ENCODE peak calls at places on chromosomes 13 and 19, in ten cellular contexts. C, M, L, Y, W, Q, P, X, H and V are unnamed samples.

GRCh38 chr13:72694314-72694713 is 33.1 kb downstream of the MZT1 start:
- DNase-seq in C (no peak), M (no peak), L (no peak), Y (no peak), W (peak; percentile 15), Q (no peak), P (no peak), X (no peak), H (no peak), V (no peak)

GRCh38 chr19:1725100-1726064 is 27.9 kb upstream of the ONECUT3 start:
- DNase-seq in C (peak; percentile 52), M (peak; percentile 86), L (peak; percentile 49), Y (no peak), W (peak; percentile 65), Q (peak; percentile 91), P (peak; percentile 75), X (no peak), H (no peak), V (no peak)

GRCh38 chr19:35710784-35711723 is 6.7 kb downstream of the ZBTB32 start:
- DNase-seq in C (no peak), M (no peak), L (no peak), Y (no peak), W (no peak), Q (no peak), P (no peak), X (no peak), H (no peak), V (no peak)

GRCh38 chr13:42798118-42798517 is 16.7 kb downstream of the FAM216B start:
- DNase-seq in C (no peak), M (no peak), L (no peak), Y (no peak), W (no peak), Q (no peak), P (no peak), X (no peak), H (no peak), V (no peak)

GRCh38 chr19:29245221-29245620 is 32.3 kb upstream of the UQCRFS1 start:
- DNase-seq in C (no peak), M (no peak), L (no peak), Y (no peak), W (peak; percentile 10), Q (no peak), P (no peak), X (no peak), H (no peak), V (no peak)

GRCh38 chr13:75423383-75423782 is 58.6 kb downstream of the TBC1D4 start:
- DNase-seq in C (no peak), M (no peak), L (no peak), Y (no peak), W (no peak), Q (no peak), P (no peak), X (no peak), H (no peak), V (no peak)

GRCh38 chr13:72864142-72865035 is 82.5 kb downstream of the PIBF1 start:
- DNase-seq in C (no peak), M (no peak), L (no peak), Y (no peak), W (no peak), Q (no peak), P (no peak), X (no peak), H (no peak), V (no peak)

GRCh38 chr13:65638572-65639168 is 1591.5 kb downstream of the PCDH9 start:
- DNase-seq in C (no peak), M (no peak), L (no peak), Y (no peak), W (peak; percentile 79), Q (peak; percentile 4), P (no peak), X (no peak), H (no peak), V (no peak)

DNA sequence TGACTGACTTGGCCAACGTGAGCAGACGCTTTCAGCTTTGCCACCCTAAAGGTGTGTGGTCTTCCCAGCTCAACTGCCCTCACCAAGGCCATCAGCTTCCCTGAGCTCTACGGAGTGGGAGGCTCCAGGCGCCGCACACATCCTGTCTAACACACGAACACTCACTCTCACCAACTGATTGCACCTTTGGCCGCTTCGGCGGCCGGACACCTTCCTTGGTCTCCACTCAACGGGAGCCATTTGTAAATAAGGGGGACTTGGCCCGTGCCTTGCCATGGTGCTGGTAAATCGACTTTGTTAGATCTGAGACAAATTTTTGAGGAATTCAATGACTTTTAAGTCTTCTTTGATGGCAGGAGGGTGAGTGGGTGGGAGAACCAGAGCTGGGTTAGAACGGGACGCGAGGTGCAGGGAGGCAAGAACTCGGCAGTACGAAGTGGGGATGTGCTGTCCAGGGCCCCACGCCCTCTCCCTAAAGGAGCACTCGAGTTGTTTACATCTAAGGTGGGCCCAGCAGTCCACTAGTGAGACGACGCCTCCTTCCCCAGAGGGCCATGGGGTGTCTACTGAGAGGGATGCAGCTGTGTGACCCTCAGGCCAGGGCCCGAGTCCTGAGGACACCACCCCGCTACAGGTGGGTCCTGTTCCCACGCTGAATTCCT is 4.4 kb downstream of the C13orf46 start:
- DNase-seq in C (peak; percentile 7), M (peak; percentile 51), L (no peak), Y (no peak), W (no peak), Q (no peak), P (peak; percentile 57), X (no peak), H (no peak), V (no peak)
- H3K27ac ChIP-seq in C (no peak overlapping the region), M (no peak overlapping the region), L (peak overlapping the region; percentile 96), Y (no peak overlapping the region), W (no peak overlapping the region), Q (peak overlapping the region; percentile 97), P (peak overlapping the region; percentile 74), X (no peak overlapping the region), H (no peak overlapping the region), V (no peak overlapping the region)

GRCh38 chr13:26956532-26957142 is 196.1 kb upstream of the GPR12 start:
- DNase-seq in C (no peak), M (no peak), L (no peak), Y (no peak), W (no peak), Q (no peak), P (no peak), X (no peak), H (no peak), V (no peak)

GRCh38 chr13:26957163-26957562 is 196.6 kb upstream of the GPR12 start:
- DNase-seq in C (no peak), M (no peak), L (no peak), Y (no peak), W (no peak), Q (no peak), P (no peak), X (no peak), H (no peak), V (no peak)

GRCh38 chr13:26952551-26953138 is 192.1 kb upstream of the GPR12 start:
- DNase-seq in C (no peak), M (no peak), L (no peak), Y (no peak), W (no peak), Q (no peak), P (no peak), X (no peak), H (no peak), V (no peak)

GRCh38 chr13:26953273-26953672 is 192.7 kb upstream of the GPR12 start:
- DNase-seq in C (no peak), M (no peak), L (no peak), Y (no peak), W (no peak), Q (no peak), P (no peak), X (no peak), H (no peak), V (no peak)

DNA sequence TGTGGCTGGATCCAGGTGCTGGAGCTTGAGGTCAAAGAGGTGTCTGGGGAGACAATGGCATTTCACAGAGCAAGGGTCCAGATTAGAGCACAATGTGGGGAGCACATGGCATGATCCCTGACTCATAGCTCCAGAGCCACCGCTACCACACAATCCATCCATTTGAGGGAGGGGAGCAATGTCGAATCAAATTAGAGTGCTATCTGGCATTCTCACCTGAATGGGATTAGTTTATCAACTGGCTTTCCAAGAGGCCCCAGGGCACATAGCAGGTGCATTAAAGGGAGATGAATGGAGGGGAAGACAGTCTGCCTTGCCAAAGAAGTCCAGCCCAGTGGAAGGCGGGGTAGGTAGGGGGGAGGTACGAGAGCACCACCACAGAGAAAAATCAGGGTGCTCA is 194.4 kb upstream of the GPR12 start:
- DNase-seq in C (no peak), M (no peak), L (no peak), Y (no peak), W (no peak), Q (no peak), P (no peak), X (no peak), H (no peak), V (no peak)
- H3K27ac ChIP-seq in C (no peak overlapping the region), M (no peak overlapping the region), L (no peak overlapping the region), Y (no peak overlapping the region), W (no peak overlapping the region), Q (no peak overlapping the region), P (no peak overlapping the region), X (no peak overlapping the region), H (no peak overlapping the region), V (no peak overlapping the region)

GRCh38 chr13:38685974-38686571 is 804 bp upstream of the FREM2 start:
- DNase-seq in C (no peak), M (no peak), L (peak; percentile 25), Y (no peak), W (peak; percentile 15), Q (peak; percentile 17), P (peak; percentile 66), X (no peak), H (no peak), V (no peak)

GRCh38 chr13:38687246-38688229 is 661 bp downstream of the FREM2 start:
- DNase-seq in C (no peak), M (peak; percentile 40), L (peak; percentile 19), Y (no peak), W (peak; percentile 12), Q (peak; percentile 13), P (peak; percentile 81), X (no peak), H (no peak), V (no peak)

GRCh38 chr13:38680912-38681311 is 6.0 kb upstream of the FREM2 start:
- DNase-seq in C (no peak), M (no peak), L (no peak), Y (no peak), W (no peak), Q (no peak), P (no peak), X (no peak), H (no peak), V (no peak)

GRCh38 chr13:38686635-38687245 is at the start of gene FREM2:
- DNase-seq in C (no peak), M (peak; percentile 28), L (peak; percentile 77), Y (no peak), W (peak; percentile 13), Q (peak; percentile 53), P (peak; percentile 80), X (no peak), H (no peak), V (no peak)

DNA sequence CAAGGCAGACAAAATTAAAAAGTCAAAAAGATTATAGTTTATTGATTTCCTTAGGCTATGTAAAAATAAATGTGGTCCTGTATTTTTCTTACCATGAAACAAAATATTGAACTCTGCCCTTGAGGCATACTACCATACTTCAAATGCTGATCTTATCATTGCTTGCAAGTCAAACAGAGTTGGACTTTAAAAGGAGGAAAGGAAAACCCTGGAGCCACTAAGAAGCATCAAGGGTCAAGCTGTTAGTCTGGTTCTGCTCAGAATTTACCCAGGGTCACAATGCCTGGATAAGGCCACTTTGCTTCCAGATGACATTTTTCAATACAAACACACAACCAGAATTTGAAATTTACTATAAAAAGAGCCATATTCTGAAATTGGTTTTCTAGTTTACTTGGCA is 2.2 kb upstream of the FREM2 start:
- DNase-seq in C (no peak), M (no peak), L (no peak), Y (no peak), W (no peak), Q (no peak), P (no peak), X (no peak), H (no peak), V (no peak)
- H3K27ac ChIP-seq in C (no peak overlapping the region), M (no peak overlapping the region), L (no peak overlapping the region), Y (no peak overlapping the region), W (no peak overlapping the region), Q (no peak overlapping the region), P (no peak overlapping the region), X (no peak overlapping the region), H (no peak overlapping the region), V (no peak overlapping the region)

DNA sequence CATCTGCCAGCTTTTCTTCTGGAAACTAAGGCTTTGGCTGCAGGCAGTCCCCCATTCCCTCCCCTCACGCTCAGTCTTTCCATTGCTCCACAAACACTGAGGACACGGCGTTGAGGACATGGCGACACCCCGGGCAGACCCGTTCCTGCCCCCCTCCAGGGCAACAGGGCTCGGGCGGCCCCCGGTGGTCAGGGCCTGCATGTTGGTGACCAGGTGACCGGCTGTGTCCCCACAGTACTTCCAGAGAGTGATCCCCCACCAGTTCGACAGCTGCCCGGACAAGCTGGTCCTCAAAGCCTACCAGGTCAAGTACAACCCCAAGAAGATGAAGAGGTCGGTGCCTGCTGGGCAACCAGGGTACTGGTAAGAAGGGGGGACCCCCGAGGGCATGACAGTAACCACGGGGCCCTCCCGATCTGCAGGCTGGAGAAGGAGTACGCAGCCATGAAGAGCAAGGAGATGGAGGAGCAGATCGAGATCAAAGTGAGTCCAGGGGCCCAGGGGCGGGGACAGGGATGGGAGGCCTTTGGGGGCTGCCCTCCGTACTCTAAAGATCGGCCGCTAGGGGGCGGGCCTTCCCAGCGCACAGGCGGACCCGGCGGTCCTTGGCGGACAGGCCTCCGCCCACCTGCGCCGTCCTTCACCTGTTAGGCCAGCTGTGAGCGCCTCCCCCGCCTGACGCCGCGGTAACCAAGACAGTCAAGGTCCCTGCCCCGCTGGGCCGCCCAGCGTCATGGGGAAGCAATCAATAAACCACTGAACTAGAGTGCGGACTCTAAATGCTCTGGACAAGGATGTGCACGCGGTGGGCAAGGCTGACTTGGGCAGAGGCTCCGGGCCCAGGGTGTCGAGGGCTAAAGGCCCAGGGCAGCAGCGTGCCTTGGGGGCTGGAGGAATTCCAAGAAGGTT is 21.1 kb downstream of the PRR36 start:
- DNase-seq in C (peak; percentile 54), M (peak; percentile 84), L (peak; percentile 94), Y (no peak), W (peak; percentile 66), Q (peak; percentile 74), P (peak; percentile 94), X (no peak), H (peak; percentile 46), V (no peak)
- H3K27ac ChIP-seq in C (no peak overlapping the region), M (no peak overlapping the region), L (peak overlapping the region; percentile 61), Y (no peak overlapping the region), W (no peak overlapping the region), Q (no peak overlapping the region), P (no peak overlapping the region), X (no peak overlapping the region), H (no peak overlapping the region), V (no peak overlapping the region)